ENCODE peak calls at places on chromosome 2, in six cellular contexts. Y is transverse colon, R is tibial nerve, O is ovary, U is stomach, X is H1. M is an unnamed sample.
A peak's percentile ranks its signal among the peaks of the same experiment; 100 is the strongest.

GRCh38 chr2:240425236-240425615 is 10.2 kb upstream of the GPC1 start:
- DNase-seq in Y (no peak), R (no peak), O (no peak), U (peak; percentile 17), X (no peak), M (no peak)

GRCh38 chr2:212328712-212329496 is 209.7 kb downstream of the ERBB4 start:
- DNase-seq in Y (no peak), R (no peak), O (no peak), U (no peak), X (no peak), M (no peak)

GRCh38 chr2:75021672-75022071 is 63.2 kb downstream of the POLE4 start:
- DNase-seq in Y (no peak), R (no peak), O (no peak), U (no peak), X (no peak), M (no peak)

GRCh38 chr2:238465487-238466241 is 38.9 kb downstream of the ASB1 start:
- DNase-seq in Y (no peak), R (no peak), O (no peak), U (peak; percentile 20), X (no peak), M (no peak)

GRCh38 chr2:9473308-9473984 is 905 bp upstream of the IAH1 start:
- DNase-seq in Y (peak; percentile 46), R (no peak), O (peak; percentile 31), U (peak; percentile 52), X (peak; percentile 36), M (no peak)

GRCh38 chr2:73260338-73260984 is 23.8 kb downstream of the FBXO41 start:
- DNase-seq in Y (peak; percentile 22), R (no peak), O (no peak), U (peak; percentile 52), X (no peak), M (no peak)

GRCh38 chr2:80326214-80326613 is 21.7 kb upstream of the LRRTM1 start:
- DNase-seq in Y (no peak), R (no peak), O (no peak), U (no peak), X (no peak), M (no peak)

GRCh38 chr2:189363559-189363958 is 77.7 kb upstream of the WDR75 start:
- DNase-seq in Y (no peak), R (no peak), O (no peak), U (no peak), X (no peak), M (no peak)

GRCh38 chr2:127596311-127597045 is 49.5 kb upstream of the GPR17 start:
- DNase-seq in Y (peak; percentile 4), R (no peak), O (no peak), U (peak; percentile 15), X (no peak), M (no peak)

GRCh38 chr2:69830045-69830905 is 815 bp downstream of the GMCL1 start:
- DNase-seq in Y (peak; percentile 60), R (no peak), O (peak; percentile 33), U (peak; percentile 48), X (no peak), M (peak; percentile 76)

GRCh38 chr2:219446101-219446504 is 11.5 kb downstream of the SPEG start:
- DNase-seq in Y (no peak), R (no peak), O (peak; percentile 50), U (no peak), X (no peak), M (no peak)

GRCh38 chr2:192153561-192153960 is 41.2 kb downstream of the TMEFF2 start:
- DNase-seq in Y (no peak), R (no peak), O (no peak), U (no peak), X (no peak), M (no peak)

GRCh38 chr2:217953011-217953481 is 49.7 kb downstream of the TNS1 start:
- DNase-seq in Y (no peak), R (peak; percentile 39), O (peak; percentile 72), U (peak; percentile 58), X (no peak), M (peak; percentile 56)

GRCh38 chr2:121502246-121502645 is 28.4 kb upstream of the RNU4ATAC start:
- DNase-seq in Y (no peak), R (no peak), O (no peak), U (no peak), X (no peak), M (no peak)

GRCh38 chr2:131156452-131157149 is 51.5 kb downstream of the PLEKHB2 start:
- DNase-seq in Y (no peak), R (no peak), O (no peak), U (no peak), X (no peak), M (no peak)

GRCh38 chr2:132256251-132256902 is 94.6 kb upstream of the ANKRD30BL start:
- DNase-seq in Y (no peak), R (no peak), O (no peak), U (no peak), X (no peak), M (peak; percentile 71)

GRCh38 chr2:7034313-7034712 is 117.1 kb downstream of the RNF144A start:
- DNase-seq in Y (no peak), R (no peak), O (no peak), U (no peak), X (no peak), M (no peak)

GRCh38 chr2:117775820-117776219 is 38.7 kb upstream of the DDX18 start:
- DNase-seq in Y (no peak), R (no peak), O (no peak), U (no peak), X (no peak), M (no peak)

GRCh38 chr2:136482966-136483365 is 282.4 kb upstream of the THSD7B start:
- DNase-seq in Y (no peak), R (no peak), O (no peak), U (no peak), X (no peak), M (no peak)

GRCh38 chr2:191252699-191253098 is 7.5 kb downstream of the MYO1B start:
- DNase-seq in Y (no peak), R (no peak), O (no peak), U (no peak), X (no peak), M (no peak)

GRCh38 chr2:144943986-144944385 is 424.1 kb upstream of the ZEB2 start:
- DNase-seq in Y (no peak), R (no peak), O (no peak), U (no peak), X (no peak), M (no peak)

GRCh38 chr2:80887923-80888322 is 583.4 kb upstream of the LRRTM1 start:
- DNase-seq in Y (peak; percentile 8), R (no peak), O (no peak), U (no peak), X (no peak), M (no peak)

GRCh38 chr2:127324635-127325034 is 30.7 kb upstream of the ERCC3 start:
- DNase-seq in Y (no peak), R (no peak), O (peak; percentile 19), U (no peak), X (no peak), M (no peak)

GRCh38 chr2:96507957-96508520 is 2.9 kb upstream of the NEURL3 start:
- DNase-seq in Y (peak; percentile 83), R (peak; percentile 55), O (peak; percentile 71), U (peak; percentile 80), X (no peak), M (peak; percentile 90)

GRCh38 chr2:163943403-163944356 is 207.9 kb upstream of the FIGN start:
- DNase-seq in Y (no peak), R (no peak), O (no peak), U (no peak), X (peak; percentile 21), M (no peak)

DNA sequence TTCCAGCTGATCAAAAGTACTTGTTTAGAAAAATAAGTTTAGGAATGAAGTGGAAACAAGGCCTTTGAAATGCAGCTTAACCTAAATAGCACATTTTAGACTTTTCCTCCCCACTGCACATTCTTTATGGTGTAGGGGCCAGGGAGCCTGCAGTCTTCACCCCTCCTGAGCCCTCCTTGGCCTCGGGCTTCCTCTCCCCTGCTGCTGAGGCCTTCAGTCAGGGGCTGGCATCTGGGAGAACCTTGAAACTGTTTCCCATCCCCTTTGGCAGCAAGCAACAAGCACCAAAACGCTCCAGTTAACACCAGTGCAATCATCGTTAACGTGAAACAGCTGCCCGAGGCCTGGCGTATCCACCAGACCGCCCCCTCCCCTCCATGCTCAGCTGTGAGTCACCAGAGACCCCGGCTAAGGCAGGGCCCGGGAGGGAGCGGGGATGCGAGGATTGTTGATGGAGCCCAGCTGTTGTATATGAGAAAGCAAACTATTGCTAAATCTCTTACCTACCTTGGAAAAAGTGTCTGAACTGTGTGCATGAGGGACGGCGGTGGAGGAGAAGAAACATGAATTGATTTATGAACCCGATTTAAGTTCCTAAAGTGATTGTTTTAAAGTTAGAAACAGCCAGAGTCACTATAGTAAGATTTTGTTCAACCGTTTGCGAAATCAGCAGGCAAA is 5.3 kb downstream of the ZFP36L2 start:
- DNase-seq in Y (peak; percentile 78), R (no peak), O (peak; percentile 88), U (peak; percentile 50), X (no peak), M (peak; percentile 85)
- H3K4me3 ChIP-seq in Y (no peak overlapping the region), R (peak overlapping the region; percentile 99), O (peak overlapping the region; percentile 77), U (peak overlapping the region; percentile 82), X (peak overlapping the region; percentile 29), M (peak overlapping the region; percentile 90)

DNA sequence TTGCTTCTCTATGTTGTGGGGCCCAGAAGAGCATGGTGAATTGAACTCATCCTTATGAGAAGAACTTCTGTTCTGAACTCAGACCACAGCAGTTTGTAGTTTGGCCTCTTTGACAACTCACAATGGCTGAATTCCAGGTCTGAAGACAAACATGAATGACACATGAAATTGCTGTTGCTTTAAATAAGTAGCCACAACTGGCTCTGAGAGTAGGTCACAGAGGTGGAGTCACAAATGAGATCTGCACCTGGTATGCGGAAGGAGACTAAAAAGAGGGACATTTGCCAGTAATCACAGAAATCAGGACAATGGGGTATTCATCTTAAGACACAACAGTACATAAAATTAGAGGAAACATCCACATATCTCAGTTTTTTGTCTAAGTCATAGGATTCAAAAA is 290.3 kb upstream of the MMADHC start:
- DNase-seq in Y (no peak), R (no peak), O (no peak), U (no peak), X (no peak), M (no peak)
- TF ChIP-seq EP300 in Y (no peak), R (no peak), O (no peak), U (no peak), X (no peak), M (no peak)

DNA sequence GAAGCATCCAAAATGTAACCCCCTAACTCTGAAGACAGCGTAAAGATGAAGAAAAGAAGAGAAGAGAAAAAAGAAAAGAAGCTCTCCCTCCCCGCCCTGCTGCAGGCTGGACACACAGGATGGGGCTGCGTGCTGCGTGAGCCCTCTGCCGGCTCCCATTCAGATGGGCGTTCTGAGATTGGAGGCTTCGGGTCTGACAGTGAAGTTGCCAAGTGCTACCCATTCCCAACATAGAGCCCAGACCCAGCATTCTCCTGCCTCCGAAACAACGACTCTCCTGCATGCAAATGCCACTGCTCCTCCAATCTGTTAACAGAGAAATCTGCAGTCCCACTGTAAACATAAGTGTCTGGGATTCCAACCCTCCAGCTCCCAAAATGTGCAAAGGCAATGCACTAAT is 234.9 kb downstream of the BCL11A start:
- DNase-seq in Y (no peak), R (no peak), O (no peak), U (no peak), X (no peak), M (no peak)
- H3K4me3 ChIP-seq in Y (no peak overlapping the region), R (no peak overlapping the region), O (no peak overlapping the region), U (no peak overlapping the region), X (no peak overlapping the region), M (no peak overlapping the region)

DNA sequence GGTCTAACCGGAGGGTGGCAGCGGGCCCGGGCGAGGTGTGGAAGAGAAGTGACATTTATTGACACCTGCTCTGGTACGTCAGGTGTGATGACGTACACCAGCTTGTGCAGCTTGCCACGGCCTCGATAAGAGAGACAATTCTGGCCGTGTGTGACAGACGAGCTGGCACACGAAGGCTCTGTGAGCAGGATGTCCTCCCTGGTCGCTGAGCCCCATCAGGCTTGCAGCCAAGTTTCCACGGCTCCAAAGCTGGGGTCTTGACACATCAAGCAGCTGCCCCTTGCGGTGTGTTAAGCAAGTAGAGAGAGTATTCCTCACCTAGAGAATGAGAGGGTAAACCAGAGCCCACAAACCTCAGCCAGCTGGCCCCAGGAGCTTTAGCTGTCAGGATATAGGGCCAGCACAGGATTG is 30.6 kb downstream of the TOGARAM2 start:
- DNase-seq in Y (peak; percentile 68), R (no peak), O (no peak), U (peak; percentile 76), X (no peak), M (no peak)
- TF ChIP-seq EP300 in Y (no peak), R (no peak), O (no peak), U (no peak), X (no peak), M (no peak)

M was measured in suprapubic skin.